ENCODE peak calls at places on chromosomes 11 and 22, in four cellular contexts. One of them, this sample, is unnamed.

GRCh38 chr22:36375071-36375980 is 12.4 kb downstream of the MYH9 start:
- DNase-seq in transverse colon: no peak
- DNase-seq in IMR-90: peak; percentile 10
- DNase-seq in fibroblast of mammary gland: no peak
- DNase-seq in this sample: no peak

GRCh38 chr11:93196816-93197382 is 892 bp downstream of the SLC36A4 start:
- DNase-seq in transverse colon: no peak
- DNase-seq in IMR-90: peak; percentile 22
- DNase-seq in fibroblast of mammary gland: peak; percentile 49
- DNase-seq in this sample: no peak

GRCh38 chr11:9180784-9181183 is 84.4 kb downstream of the DENND5A start:
- DNase-seq in transverse colon: no peak
- DNase-seq in IMR-90: peak; percentile 72
- DNase-seq in fibroblast of mammary gland: no peak
- DNase-seq in this sample: no peak

GRCh38 chr22:30921108-30921507 is 47.5 kb downstream of the MORC2 start:
- DNase-seq in transverse colon: no peak
- DNase-seq in IMR-90: no peak
- DNase-seq in fibroblast of mammary gland: peak; percentile 7
- DNase-seq in this sample: no peak

GRCh38 chr11:47863189-47863892 is 15.2 kb upstream of the NUP160 start:
- DNase-seq in transverse colon: no peak
- DNase-seq in IMR-90: peak; percentile 92
- DNase-seq in fibroblast of mammary gland: peak; percentile 89
- DNase-seq in this sample: no peak

GRCh38 chr11:117273550-117274289 is 17.4 kb upstream of the BACE1-AS start:
- DNase-seq in transverse colon: no peak
- DNase-seq in IMR-90: peak; percentile 92
- DNase-seq in fibroblast of mammary gland: peak; percentile 91
- DNase-seq in this sample: no peak

GRCh38 chr22:46349238-46349637 is 13.7 kb downstream of the TRMU start:
- DNase-seq in transverse colon: no peak
- DNase-seq in IMR-90: no peak
- DNase-seq in fibroblast of mammary gland: no peak
- DNase-seq in this sample: peak; percentile 13

GRCh38 chr11:30816959-30817880 is 231.1 kb upstream of the MPPED2 start:
- DNase-seq in transverse colon: no peak
- DNase-seq in IMR-90: no peak
- DNase-seq in fibroblast of mammary gland: no peak
- DNase-seq in this sample: no peak

GRCh38 chr22:31019276-31019930 is 50.3 kb downstream of the TUG1 start:
- DNase-seq in transverse colon: no peak
- DNase-seq in IMR-90: no peak
- DNase-seq in fibroblast of mammary gland: no peak
- DNase-seq in this sample: no peak

GRCh38 chr11:70367071-70367470 is 31.3 kb upstream of the CTTN start:
- DNase-seq in transverse colon: no peak
- DNase-seq in IMR-90: peak; percentile 88
- DNase-seq in fibroblast of mammary gland: no peak
- DNase-seq in this sample: no peak

GRCh38 chr11:86129775-86130540 is 61.1 kb upstream of the PICALM start:
- DNase-seq in transverse colon: no peak
- DNase-seq in IMR-90: no peak
- DNase-seq in fibroblast of mammary gland: no peak
- DNase-seq in this sample: no peak

GRCh38 chr11:64734786-64735761 is 8.9 kb downstream of the RASGRP2 start:
- DNase-seq in transverse colon: no peak
- DNase-seq in IMR-90: no peak
- DNase-seq in fibroblast of mammary gland: no peak
- DNase-seq in this sample: no peak

GRCh38 chr11:11262171-11262920 is 90.7 kb downstream of the CSNK2A3 start:
- DNase-seq in transverse colon: no peak
- DNase-seq in IMR-90: no peak
- DNase-seq in fibroblast of mammary gland: no peak
- DNase-seq in this sample: no peak

GRCh38 chr22:29704528-29705285 is 15.1 kb upstream of the CABP7 start:
- DNase-seq in transverse colon: no peak
- DNase-seq in IMR-90: peak; percentile 76
- DNase-seq in fibroblast of mammary gland: peak; percentile 30
- DNase-seq in this sample: no peak

GRCh38 chr11:8297781-8298440 is 34.2 kb upstream of the LMO1 start:
- DNase-seq in transverse colon: no peak
- DNase-seq in IMR-90: no peak
- DNase-seq in fibroblast of mammary gland: no peak
- DNase-seq in this sample: no peak

GRCh38 chr22:45096256-45096907 is 67.3 kb upstream of the NUP50 start:
- DNase-seq in transverse colon: peak; percentile 61
- DNase-seq in IMR-90: peak; percentile 58
- DNase-seq in fibroblast of mammary gland: peak; percentile 61
- DNase-seq in this sample: peak; percentile 57

GRCh38 chr11:126433244-126433846 is 77.9 kb downstream of the ST3GAL4 start:
- DNase-seq in transverse colon: no peak
- DNase-seq in IMR-90: no peak
- DNase-seq in fibroblast of mammary gland: no peak
- DNase-seq in this sample: no peak

GRCh38 chr11:82775736-82776346 is 42.2 kb upstream of the FAM181B start:
- DNase-seq in transverse colon: peak; percentile 40
- DNase-seq in IMR-90: peak; percentile 47
- DNase-seq in fibroblast of mammary gland: peak; percentile 57
- DNase-seq in this sample: peak; percentile 32

GRCh38 chr11:76773921-76774361 is 9.2 kb upstream of the TSKU start:
- DNase-seq in transverse colon: no peak
- DNase-seq in IMR-90: no peak
- DNase-seq in fibroblast of mammary gland: no peak
- DNase-seq in this sample: no peak

GRCh38 chr22:18152519-18152918 is 2.5 kb downstream of the USP18 start:
- DNase-seq in transverse colon: no peak
- DNase-seq in IMR-90: no peak
- DNase-seq in fibroblast of mammary gland: no peak
- DNase-seq in this sample: no peak

GRCh38 chr22:28843633-28844032 is 39.7 kb upstream of the ZNRF3 start:
- DNase-seq in transverse colon: no peak
- DNase-seq in IMR-90: no peak
- DNase-seq in fibroblast of mammary gland: no peak
- DNase-seq in this sample: no peak

GRCh38 chr22:33864723-33865130 is 55.5 kb downstream of the LARGE1 start:
- DNase-seq in transverse colon: peak; percentile 21
- DNase-seq in IMR-90: peak; percentile 36
- DNase-seq in fibroblast of mammary gland: peak; percentile 53
- DNase-seq in this sample: no peak

GRCh38 chr11:28524098-28524497 is 415.9 kb downstream of the METTL15 start:
- DNase-seq in transverse colon: no peak
- DNase-seq in IMR-90: peak; percentile 52
- DNase-seq in fibroblast of mammary gland: no peak
- DNase-seq in this sample: no peak

GRCh38 chr11:64100782-64101358 is 65.0 kb downstream of the MACROD1 start:
- DNase-seq in transverse colon: no peak
- DNase-seq in IMR-90: no peak
- DNase-seq in fibroblast of mammary gland: no peak
- DNase-seq in this sample: no peak

GRCh38 chr11:128868851-128869671 is 2.0 kb upstream of the KCNJ1 start:
- DNase-seq in transverse colon: no peak
- DNase-seq in IMR-90: no peak
- DNase-seq in fibroblast of mammary gland: no peak
- DNase-seq in this sample: no peak

GRCh38 chr11:48088682-48089050 is 108.3 kb downstream of the PTPRJ start:
- DNase-seq in transverse colon: no peak
- DNase-seq in IMR-90: no peak
- DNase-seq in fibroblast of mammary gland: no peak
- DNase-seq in this sample: no peak

GRCh38 chr11:2942447-2942846 is 13.2 kb upstream of the PHLDA2 start:
- DNase-seq in transverse colon: no peak
- DNase-seq in IMR-90: no peak
- DNase-seq in fibroblast of mammary gland: no peak
- DNase-seq in this sample: no peak

GRCh38 chr11:62395885-62396778 is 22.7 kb upstream of the SCGB1A1 start:
- DNase-seq in transverse colon: no peak
- DNase-seq in IMR-90: no peak
- DNase-seq in fibroblast of mammary gland: no peak
- DNase-seq in this sample: no peak

GRCh38 chr22:48099251-48099650 is 1336.8 kb downstream of the TBC1D22A start:
- DNase-seq in transverse colon: no peak
- DNase-seq in IMR-90: no peak
- DNase-seq in fibroblast of mammary gland: no peak
- DNase-seq in this sample: no peak

GRCh38 chr11:43316451-43316850 is 4.7 kb downstream of the API5 start:
- DNase-seq in transverse colon: no peak
- DNase-seq in IMR-90: peak; percentile 13
- DNase-seq in fibroblast of mammary gland: no peak
- DNase-seq in this sample: no peak

GRCh38 chr11:111384494-111384893 is 5.4 kb upstream of the POU2AF1 start:
- DNase-seq in transverse colon: no peak
- DNase-seq in IMR-90: peak; percentile 19
- DNase-seq in fibroblast of mammary gland: peak; percentile 34
- DNase-seq in this sample: no peak

GRCh38 chr11:97964332-97965004 is 1056.3 kb upstream of the CNTN5 start:
- DNase-seq in transverse colon: no peak
- DNase-seq in IMR-90: no peak
- DNase-seq in fibroblast of mammary gland: no peak
- DNase-seq in this sample: no peak

GRCh38 chr11:12842933-12843636 is 166.0 kb upstream of the RASSF10 start:
- DNase-seq in transverse colon: no peak
- DNase-seq in IMR-90: no peak
- DNase-seq in fibroblast of mammary gland: peak; percentile 48
- DNase-seq in this sample: no peak

GRCh38 chr22:37479196-37479595 is 7.0 kb downstream of the MFNG start:
- DNase-seq in transverse colon: no peak
- DNase-seq in IMR-90: no peak
- DNase-seq in fibroblast of mammary gland: no peak
- DNase-seq in this sample: no peak

GRCh38 chr22:19913337-19913936 is 28.1 kb upstream of the COMT start:
- DNase-seq in transverse colon: no peak
- DNase-seq in IMR-90: no peak
- DNase-seq in fibroblast of mammary gland: no peak
- DNase-seq in this sample: no peak

GRCh38 chr11:64259533-64260067 is 8.3 kb downstream of the PLCB3 start:
- DNase-seq in transverse colon: no peak
- DNase-seq in IMR-90: no peak
- DNase-seq in fibroblast of mammary gland: no peak
- DNase-seq in this sample: no peak

GRCh38 chr11:115964091-115964490 is 459.9 kb upstream of the CADM1 start:
- DNase-seq in transverse colon: no peak
- DNase-seq in IMR-90: peak; percentile 35
- DNase-seq in fibroblast of mammary gland: no peak
- DNase-seq in this sample: no peak

GRCh38 chr11:124499711-124500110 is 43.7 kb downstream of the OR8B12 start:
- DNase-seq in transverse colon: no peak
- DNase-seq in IMR-90: no peak
- DNase-seq in fibroblast of mammary gland: no peak
- DNase-seq in this sample: no peak

GRCh38 chr11:120023551-120023950 is 114.4 kb downstream of the TRIM29 start:
- DNase-seq in transverse colon: no peak
- DNase-seq in IMR-90: no peak
- DNase-seq in fibroblast of mammary gland: no peak
- DNase-seq in this sample: no peak
- TF ChIP-seq CTCF in transverse colon: no peak
- TF ChIP-seq CTCF in IMR-90: no peak
- TF ChIP-seq CTCF in fibroblast of mammary gland: no peak
- TF ChIP-seq CTCF in this sample: no peak

GRCh38 chr11:72070486-72070885 is 9.9 kb downstream of the NUMA1 start:
- DNase-seq in transverse colon: no peak
- DNase-seq in IMR-90: no peak
- DNase-seq in fibroblast of mammary gland: no peak
- DNase-seq in this sample: no peak

GRCh38 chr11:72069787-72070251 is 10.5 kb downstream of the NUMA1 start:
- DNase-seq in transverse colon: peak; percentile 83
- DNase-seq in IMR-90: peak; percentile 84
- DNase-seq in fibroblast of mammary gland: peak; percentile 92
- DNase-seq in this sample: peak; percentile 79

GRCh38 chr11:72067676-72068075 is 12.7 kb downstream of the NUMA1 start:
- DNase-seq in transverse colon: no peak
- DNase-seq in IMR-90: no peak
- DNase-seq in fibroblast of mammary gland: no peak
- DNase-seq in this sample: no peak

GRCh38 chr11:72067266-72067665 is 13.1 kb downstream of the NUMA1 start:
- DNase-seq in transverse colon: no peak
- DNase-seq in IMR-90: no peak
- DNase-seq in fibroblast of mammary gland: no peak
- DNase-seq in this sample: no peak

DNA sequence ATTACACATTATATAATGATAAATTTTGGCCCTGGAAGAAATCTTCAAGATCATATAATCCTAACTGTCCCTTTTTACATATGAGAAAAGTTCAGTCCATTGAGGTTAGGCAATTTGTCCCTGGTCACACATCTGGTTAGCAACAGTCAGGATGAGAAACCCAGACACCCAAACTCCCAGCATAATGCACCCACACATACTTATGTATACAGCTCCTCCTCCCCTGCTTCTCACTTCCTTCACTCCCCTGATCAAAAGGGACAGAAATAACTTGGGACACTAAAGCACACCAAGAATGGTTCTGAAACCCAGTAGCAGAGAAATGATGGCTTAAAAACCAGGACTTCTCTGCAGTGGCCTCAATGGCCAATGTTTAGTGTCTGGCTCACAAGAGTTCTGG is 11.1 kb downstream of the NUMA1 start:
- DNase-seq in transverse colon: no peak
- DNase-seq in IMR-90: no peak
- DNase-seq in fibroblast of mammary gland: peak; percentile 38
- DNase-seq in this sample: no peak
- H3K4me3 ChIP-seq in transverse colon: no peak overlapping the region
- H3K4me3 ChIP-seq in IMR-90: peak overlapping the region; percentile 6
- H3K4me3 ChIP-seq in fibroblast of mammary gland: peak overlapping the region; percentile 15
- H3K4me3 ChIP-seq in this sample: no peak overlapping the region

DNA sequence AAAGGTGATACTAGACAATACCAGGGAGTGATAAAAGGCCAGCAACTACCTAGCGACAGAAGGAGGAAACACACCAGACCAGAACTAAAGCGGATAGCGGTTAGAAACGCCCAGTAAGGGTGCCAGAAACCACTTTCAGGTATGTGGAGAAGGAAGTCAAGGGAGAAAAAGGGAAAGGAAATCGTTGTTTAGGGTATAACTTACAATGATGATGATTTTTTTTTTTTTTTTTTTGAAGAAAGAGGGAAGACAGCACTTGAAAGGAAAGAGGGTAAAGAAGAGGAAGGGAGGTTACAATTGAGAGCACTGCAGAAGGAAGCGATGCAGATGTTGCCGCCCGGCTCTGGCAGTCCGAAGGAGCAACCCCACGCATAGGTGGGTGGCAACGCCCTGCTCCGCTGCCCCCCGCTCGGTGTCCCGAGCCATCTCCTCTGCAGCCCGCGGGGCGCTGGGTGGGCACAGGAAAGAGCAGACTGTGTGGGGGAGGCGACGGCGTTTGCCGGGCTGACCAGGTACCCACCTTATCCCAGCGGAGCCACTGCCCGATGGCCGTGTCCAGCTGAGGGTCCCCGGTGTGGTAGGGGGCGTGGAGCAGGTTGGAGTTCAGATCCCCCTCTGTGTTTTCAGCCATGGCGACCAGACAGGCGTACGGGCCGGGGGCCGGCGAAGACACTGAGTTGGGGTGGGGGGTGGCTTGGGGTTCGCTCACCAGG is 546 bp downstream of the PGM2L1 start:
- DNase-seq in transverse colon: peak; percentile 62
- DNase-seq in IMR-90: peak; percentile 30
- DNase-seq in fibroblast of mammary gland: no peak
- DNase-seq in this sample: peak; percentile 81
- TF ChIP-seq CTCF in transverse colon: peak; percentile 24
- TF ChIP-seq CTCF in IMR-90: peak; percentile 25
- TF ChIP-seq CTCF in fibroblast of mammary gland: no peak
- TF ChIP-seq CTCF in this sample: no peak

GRCh38 chr22:38698407-38699094 is 2.2 kb downstream of the JOSD1 start:
- DNase-seq in transverse colon: no peak
- DNase-seq in IMR-90: no peak
- DNase-seq in fibroblast of mammary gland: no peak
- DNase-seq in this sample: no peak
- H3K4me3 ChIP-seq in transverse colon: peak overlapping the region; percentile 62
- H3K4me3 ChIP-seq in IMR-90: peak overlapping the region; percentile 96
- H3K4me3 ChIP-seq in fibroblast of mammary gland: peak overlapping the region; percentile 79
- H3K4me3 ChIP-seq in this sample: no peak overlapping the region

This sample was measured in mucosa of descending colon.